ENCODE peak calls at places on chromosome 18, in nine cellular contexts. V is foreskin fibroblast; T is left lobe of liver; U is activated B cell treated with CpG ODN at 0.5 μM for 24 hours; K is cardiac septum; J is skeletal muscle cell; Y is stimulated activated CD8-positive, alpha-beta memory T cell treated with anti-CD3 and anti-CD28 coated beads, Interleukin-4, amount 100 ng/mL, for 48 hours; H is NCI-H1436 treated with DMSO at 0.1 percent for 48 hours; D is Ammon's horn. B is an unnamed sample.

GRCh38 chr18:45771587-45771986 is 47.6 kb downstream of the SLC14A1 start:
- DNase-seq in V (peak; percentile 31), T (no peak), U (no peak), K (no peak), J (no peak), Y (no peak), H (no peak), D (no peak), B (peak; percentile 35)

GRCh38 chr18:77080283-77080682 is 52.3 kb downstream of the MBP start:
- DNase-seq in V (peak; percentile 22), T (no peak), U (peak; percentile 60), K (no peak), J (no peak), Y (no peak), H (no peak), D (no peak), B (no peak)

GRCh38 chr18:32550958-32551357 is 80.3 kb upstream of the GAREM1 start:
- DNase-seq in V (peak; percentile 1), T (no peak), U (no peak), K (no peak), J (no peak), Y (no peak), H (no peak), D (no peak), B (no peak)

GRCh38 chr18:24500766-24501165 is 40.3 kb downstream of the HRH4 start:
- DNase-seq in V (peak; percentile 12), T (no peak), U (no peak), K (no peak), J (no peak), Y (no peak), H (no peak), D (no peak), B (no peak)

GRCh38 chr18:15005313-15006130 is 257.6 kb downstream of the ANKRD30B start:
- DNase-seq in V (no peak), T (no peak), U (no peak), K (no peak), J (no peak), Y (no peak), H (no peak), D (no peak), B (no peak)

GRCh38 chr18:66722671-66723070 is 118.8 kb upstream of the CDH19 start:
- DNase-seq in V (no peak), T (no peak), U (no peak), K (no peak), J (no peak), Y (no peak), H (no peak), D (no peak), B (no peak)

GRCh38 chr18:3869848-3870247 is 419.9 kb downstream of the TGIF1 start:
- DNase-seq in V (peak; percentile 55), T (no peak), U (no peak), K (no peak), J (no peak), Y (no peak), H (no peak), D (peak; percentile 39), B (no peak)

GRCh38 chr18:48031011-48031480 is 100.6 kb upstream of the SMAD2 start:
- DNase-seq in V (peak; percentile 72), T (peak; percentile 66), U (no peak), K (peak; percentile 57), J (peak; percentile 5), Y (no peak), H (peak; percentile 17), D (peak; percentile 76), B (peak; percentile 37)

GRCh38 chr18:35478520-35479435 is 19.0 kb downstream of the INO80C start:
- DNase-seq in V (peak; percentile 95), T (no peak), U (no peak), K (no peak), J (peak; percentile 94), Y (peak; percentile 62), H (no peak), D (peak; percentile 65), B (peak; percentile 79)

GRCh38 chr18:61901334-61901986 is 8.7 kb upstream of the RNF152 start:
- DNase-seq in V (peak; percentile 62), T (no peak), U (no peak), K (no peak), J (no peak), Y (peak; percentile 41), H (peak; percentile 9), D (peak; percentile 56), B (peak; percentile 26)

GRCh38 chr18:21064347-21064746 is 47.3 kb downstream of the ROCK1 start:
- DNase-seq in V (peak; percentile 29), T (no peak), U (no peak), K (no peak), J (peak; percentile 4), Y (no peak), H (no peak), D (no peak), B (no peak)

GRCh38 chr18:79531926-79532689 is 136.4 kb downstream of the NFATC1 start:
- DNase-seq in V (no peak), T (no peak), U (no peak), K (peak; percentile 59), J (no peak), Y (no peak), H (no peak), D (no peak), B (no peak)

GRCh38 chr18:24234850-24235418 is 96.1 kb downstream of the CABYR start:
- DNase-seq in V (no peak), T (no peak), U (no peak), K (no peak), J (no peak), Y (no peak), H (no peak), D (no peak), B (no peak)